ENCODE peak calls at places on chromosomes 6 and 20, in nine cellular contexts. One of them, this sample, is unnamed.

GRCh38 chr6:35258858-35259193 is 709 bp upstream of the ZNF76 start:
- DNase-seq in GM20000: no peak
- DNase-seq in HCT116: peak; percentile 32
- DNase-seq in fibroblast of the aortic adventitia: peak; percentile 58
- DNase-seq in omental fat pad: no peak
- DNase-seq in activated B cell treated with CpG ODN at 0.5 μM for 24 hours: no peak
- DNase-seq in uterus: no peak
- DNase-seq in nephron progenitor cell: no peak
- DNase-seq in endothelial cell of umbilical vein: no peak
- DNase-seq in this sample: no peak

GRCh38 chr20:41387433-41387832 is 20.8 kb upstream of the EMILIN3 start:
- DNase-seq in GM20000: no peak
- DNase-seq in HCT116: no peak
- DNase-seq in fibroblast of the aortic adventitia: no peak
- DNase-seq in omental fat pad: no peak
- DNase-seq in activated B cell treated with CpG ODN at 0.5 μM for 24 hours: no peak
- DNase-seq in uterus: no peak
- DNase-seq in nephron progenitor cell: peak; percentile 52
- DNase-seq in endothelial cell of umbilical vein: no peak
- DNase-seq in this sample: no peak

GRCh38 chr20:20567712-20568111 is 144.7 kb downstream of the RALGAPA2 start:
- DNase-seq in GM20000: no peak
- DNase-seq in HCT116: no peak
- DNase-seq in fibroblast of the aortic adventitia: no peak
- DNase-seq in omental fat pad: no peak
- DNase-seq in activated B cell treated with CpG ODN at 0.5 μM for 24 hours: no peak
- DNase-seq in uterus: no peak
- DNase-seq in nephron progenitor cell: no peak
- DNase-seq in endothelial cell of umbilical vein: no peak
- DNase-seq in this sample: no peak

GRCh38 chr20:53447271-53447670 is 146.4 kb downstream of the ZNF217 start:
- DNase-seq in GM20000: no peak
- DNase-seq in HCT116: no peak
- DNase-seq in fibroblast of the aortic adventitia: no peak
- DNase-seq in omental fat pad: no peak
- DNase-seq in activated B cell treated with CpG ODN at 0.5 μM for 24 hours: no peak
- DNase-seq in uterus: no peak
- DNase-seq in nephron progenitor cell: no peak
- DNase-seq in endothelial cell of umbilical vein: no peak
- DNase-seq in this sample: no peak

GRCh38 chr6:1766663-1767062 is 156.9 kb downstream of the FOXC1 start:
- DNase-seq in GM20000: no peak
- DNase-seq in HCT116: no peak
- DNase-seq in fibroblast of the aortic adventitia: peak; percentile 53
- DNase-seq in omental fat pad: peak; percentile 35
- DNase-seq in activated B cell treated with CpG ODN at 0.5 μM for 24 hours: no peak
- DNase-seq in uterus: peak; percentile 31
- DNase-seq in nephron progenitor cell: no peak
- DNase-seq in endothelial cell of umbilical vein: peak; percentile 71
- DNase-seq in this sample: no peak

GRCh38 chr20:8749101-8749500 is 319.8 kb upstream of the PLCB4 start:
- DNase-seq in GM20000: no peak
- DNase-seq in HCT116: no peak
- DNase-seq in fibroblast of the aortic adventitia: peak; percentile 60
- DNase-seq in omental fat pad: no peak
- DNase-seq in activated B cell treated with CpG ODN at 0.5 μM for 24 hours: no peak
- DNase-seq in uterus: no peak
- DNase-seq in nephron progenitor cell: no peak
- DNase-seq in endothelial cell of umbilical vein: no peak
- DNase-seq in this sample: no peak

GRCh38 chr20:36808317-36809257 is 35.0 kb upstream of the DSN1 start:
- DNase-seq in GM20000: peak; percentile 82
- DNase-seq in HCT116: peak; percentile 42
- DNase-seq in fibroblast of the aortic adventitia: peak; percentile 57
- DNase-seq in omental fat pad: peak; percentile 77
- DNase-seq in activated B cell treated with CpG ODN at 0.5 μM for 24 hours: peak; percentile 62
- DNase-seq in uterus: peak; percentile 42
- DNase-seq in nephron progenitor cell: peak; percentile 69
- DNase-seq in endothelial cell of umbilical vein: peak; percentile 36
- DNase-seq in this sample: no peak

GRCh38 chr6:155158044-155158843 is 105.6 kb upstream of the CLDN20 start:
- DNase-seq in GM20000: no peak
- DNase-seq in HCT116: no peak
- DNase-seq in fibroblast of the aortic adventitia: peak; percentile 56
- DNase-seq in omental fat pad: no peak
- DNase-seq in activated B cell treated with CpG ODN at 0.5 μM for 24 hours: no peak
- DNase-seq in uterus: no peak
- DNase-seq in nephron progenitor cell: no peak
- DNase-seq in endothelial cell of umbilical vein: peak; percentile 42
- DNase-seq in this sample: no peak

GRCh38 chr20:23668477-23668951 is 20.3 kb downstream of the CST4 start:
- DNase-seq in GM20000: peak; percentile 70
- DNase-seq in HCT116: peak; percentile 54
- DNase-seq in fibroblast of the aortic adventitia: peak; percentile 67
- DNase-seq in omental fat pad: peak; percentile 43
- DNase-seq in activated B cell treated with CpG ODN at 0.5 μM for 24 hours: no peak
- DNase-seq in uterus: peak; percentile 40
- DNase-seq in nephron progenitor cell: peak; percentile 69
- DNase-seq in endothelial cell of umbilical vein: peak; percentile 67
- DNase-seq in this sample: no peak

GRCh38 chr20:23664954-23665353 is 23.9 kb downstream of the CST4 start:
- DNase-seq in GM20000: no peak
- DNase-seq in HCT116: no peak
- DNase-seq in fibroblast of the aortic adventitia: no peak
- DNase-seq in omental fat pad: no peak
- DNase-seq in activated B cell treated with CpG ODN at 0.5 μM for 24 hours: no peak
- DNase-seq in uterus: no peak
- DNase-seq in nephron progenitor cell: no peak
- DNase-seq in endothelial cell of umbilical vein: no peak
- DNase-seq in this sample: no peak

GRCh38 chr20:23667666-23668065 is 21.2 kb downstream of the CST4 start:
- DNase-seq in GM20000: no peak
- DNase-seq in HCT116: no peak
- DNase-seq in fibroblast of the aortic adventitia: no peak
- DNase-seq in omental fat pad: no peak
- DNase-seq in activated B cell treated with CpG ODN at 0.5 μM for 24 hours: no peak
- DNase-seq in uterus: no peak
- DNase-seq in nephron progenitor cell: no peak
- DNase-seq in endothelial cell of umbilical vein: no peak
- DNase-seq in this sample: no peak

GRCh38 chr20:23666698-23667097 is 22.1 kb downstream of the CST4 start:
- DNase-seq in GM20000: no peak
- DNase-seq in HCT116: no peak
- DNase-seq in fibroblast of the aortic adventitia: no peak
- DNase-seq in omental fat pad: no peak
- DNase-seq in activated B cell treated with CpG ODN at 0.5 μM for 24 hours: no peak
- DNase-seq in uterus: no peak
- DNase-seq in nephron progenitor cell: no peak
- DNase-seq in endothelial cell of umbilical vein: no peak
- DNase-seq in this sample: no peak

DNA sequence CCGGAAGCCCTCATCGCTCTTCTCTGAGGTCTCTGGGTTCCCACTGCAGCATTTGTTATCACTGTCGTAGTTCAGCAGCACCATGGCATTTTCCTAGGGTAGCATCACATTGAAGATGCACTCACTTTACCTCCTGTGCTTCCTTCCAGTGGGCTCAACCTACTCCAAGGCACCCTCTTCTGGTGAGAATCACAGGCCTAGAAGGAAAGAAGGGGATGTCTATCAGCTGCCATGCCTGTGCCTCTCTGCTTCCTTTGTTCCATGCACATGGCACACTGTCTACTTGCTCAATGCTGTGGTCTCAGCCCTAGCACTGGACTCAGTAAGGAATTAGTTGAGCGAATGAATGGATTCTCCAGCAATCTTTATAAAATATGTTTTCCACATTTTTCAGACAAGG is 22.6 kb downstream of the CST4 start:
- DNase-seq in GM20000: no peak
- DNase-seq in HCT116: no peak
- DNase-seq in fibroblast of the aortic adventitia: peak; percentile 14
- DNase-seq in omental fat pad: no peak
- DNase-seq in activated B cell treated with CpG ODN at 0.5 μM for 24 hours: no peak
- DNase-seq in uterus: no peak
- DNase-seq in nephron progenitor cell: no peak
- DNase-seq in endothelial cell of umbilical vein: no peak
- DNase-seq in this sample: no peak
- TF ChIP-seq CTCF in GM20000: no peak
- TF ChIP-seq CTCF in HCT116: peak; percentile 8
- TF ChIP-seq CTCF in fibroblast of the aortic adventitia: peak; percentile 42
- TF ChIP-seq CTCF in omental fat pad: no peak
- TF ChIP-seq CTCF in activated B cell treated with CpG ODN at 0.5 μM for 24 hours: no peak
- TF ChIP-seq CTCF in uterus: no peak
- TF ChIP-seq CTCF in nephron progenitor cell: no peak
- TF ChIP-seq CTCF in endothelial cell of umbilical vein: no peak
- TF ChIP-seq CTCF in this sample: peak; percentile 30

DNA sequence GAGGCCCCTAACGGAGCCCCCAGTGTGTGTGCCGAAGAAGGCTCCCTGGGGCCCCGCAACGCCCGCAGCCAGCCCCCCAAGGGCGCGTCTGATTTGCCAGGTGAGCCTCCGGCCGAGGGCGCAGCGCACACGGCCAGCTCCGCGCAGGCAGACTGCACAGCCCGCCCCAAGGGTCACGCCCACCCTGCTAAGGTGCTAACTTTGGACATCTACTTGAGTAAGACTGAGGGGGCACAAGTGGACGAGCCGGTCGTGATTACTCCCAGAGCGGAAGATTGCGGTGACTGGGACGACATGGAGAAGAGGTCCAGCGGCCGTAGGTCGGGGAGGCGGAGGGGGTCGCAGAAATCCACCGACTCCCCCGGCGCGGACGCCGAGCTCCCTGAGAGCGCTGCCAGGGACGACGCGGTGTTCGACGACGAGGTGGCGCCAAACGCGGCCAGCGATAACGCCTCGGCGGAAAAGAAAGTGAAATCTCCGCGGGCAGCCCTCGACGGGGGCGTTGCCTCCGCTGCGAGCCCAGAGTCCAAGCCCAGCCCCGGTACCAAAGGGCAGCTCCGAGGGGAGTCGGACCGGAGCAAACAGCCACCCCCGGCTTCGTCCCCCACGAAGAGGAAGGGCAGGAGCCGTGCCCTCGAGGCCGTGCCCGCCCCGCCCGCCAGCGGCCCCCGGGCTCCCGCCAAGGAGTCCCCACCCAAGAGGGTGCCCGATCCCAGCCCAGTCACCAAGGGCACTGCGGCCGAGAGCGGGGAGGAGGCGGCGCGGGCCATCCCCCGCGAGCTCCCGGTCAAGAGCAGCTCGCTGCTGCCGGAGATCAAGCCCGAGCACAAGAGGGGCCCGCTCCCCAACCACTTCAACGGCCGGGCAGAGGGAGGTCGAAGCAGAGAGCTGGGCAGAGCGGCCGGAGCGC is 117.0 kb downstream of the RTN4IP1 start:
- DNase-seq in GM20000: peak; percentile 86
- DNase-seq in HCT116: no peak
- DNase-seq in fibroblast of the aortic adventitia: peak; percentile 59
- DNase-seq in omental fat pad: no peak
- DNase-seq in activated B cell treated with CpG ODN at 0.5 μM for 24 hours: peak; percentile 79
- DNase-seq in uterus: peak; percentile 47
- DNase-seq in nephron progenitor cell: peak; percentile 56
- DNase-seq in endothelial cell of umbilical vein: peak; percentile 71
- DNase-seq in this sample: no peak
- TF ChIP-seq CTCF in GM20000: peak; percentile 48
- TF ChIP-seq CTCF in HCT116: peak; percentile 5
- TF ChIP-seq CTCF in fibroblast of the aortic adventitia: peak; percentile 40
- TF ChIP-seq CTCF in omental fat pad: no peak
- TF ChIP-seq CTCF in activated B cell treated with CpG ODN at 0.5 μM for 24 hours: no peak
- TF ChIP-seq CTCF in uterus: no peak
- TF ChIP-seq CTCF in nephron progenitor cell: no peak
- TF ChIP-seq CTCF in endothelial cell of umbilical vein: peak; percentile 52
- TF ChIP-seq CTCF in this sample: peak; percentile 38

GRCh38 chr6:166459906-166460305 is 77.2 kb upstream of the MPC1 start:
- DNase-seq in GM20000: no peak
- DNase-seq in HCT116: no peak
- DNase-seq in fibroblast of the aortic adventitia: no peak
- DNase-seq in omental fat pad: no peak
- DNase-seq in activated B cell treated with CpG ODN at 0.5 μM for 24 hours: no peak
- DNase-seq in uterus: peak; percentile 6
- DNase-seq in nephron progenitor cell: no peak
- DNase-seq in endothelial cell of umbilical vein: no peak
- DNase-seq in this sample: no peak

GRCh38 chr6:166459272-166459671 is 76.5 kb upstream of the MPC1 start:
- DNase-seq in GM20000: no peak
- DNase-seq in HCT116: no peak
- DNase-seq in fibroblast of the aortic adventitia: no peak
- DNase-seq in omental fat pad: no peak
- DNase-seq in activated B cell treated with CpG ODN at 0.5 μM for 24 hours: no peak
- DNase-seq in uterus: no peak
- DNase-seq in nephron progenitor cell: no peak
- DNase-seq in endothelial cell of umbilical vein: no peak
- DNase-seq in this sample: no peak

GRCh38 chr6:166453651-166454050 is 70.9 kb upstream of the MPC1 start:
- DNase-seq in GM20000: no peak
- DNase-seq in HCT116: no peak
- DNase-seq in fibroblast of the aortic adventitia: no peak
- DNase-seq in omental fat pad: no peak
- DNase-seq in activated B cell treated with CpG ODN at 0.5 μM for 24 hours: no peak
- DNase-seq in uterus: no peak
- DNase-seq in nephron progenitor cell: no peak
- DNase-seq in endothelial cell of umbilical vein: no peak
- DNase-seq in this sample: no peak

GRCh38 chr6:166454692-166455515 is 72.2 kb upstream of the MPC1 start:
- DNase-seq in GM20000: no peak
- DNase-seq in HCT116: no peak
- DNase-seq in fibroblast of the aortic adventitia: no peak
- DNase-seq in omental fat pad: no peak
- DNase-seq in activated B cell treated with CpG ODN at 0.5 μM for 24 hours: no peak
- DNase-seq in uterus: no peak
- DNase-seq in nephron progenitor cell: no peak
- DNase-seq in endothelial cell of umbilical vein: no peak
- DNase-seq in this sample: no peak

DNA sequence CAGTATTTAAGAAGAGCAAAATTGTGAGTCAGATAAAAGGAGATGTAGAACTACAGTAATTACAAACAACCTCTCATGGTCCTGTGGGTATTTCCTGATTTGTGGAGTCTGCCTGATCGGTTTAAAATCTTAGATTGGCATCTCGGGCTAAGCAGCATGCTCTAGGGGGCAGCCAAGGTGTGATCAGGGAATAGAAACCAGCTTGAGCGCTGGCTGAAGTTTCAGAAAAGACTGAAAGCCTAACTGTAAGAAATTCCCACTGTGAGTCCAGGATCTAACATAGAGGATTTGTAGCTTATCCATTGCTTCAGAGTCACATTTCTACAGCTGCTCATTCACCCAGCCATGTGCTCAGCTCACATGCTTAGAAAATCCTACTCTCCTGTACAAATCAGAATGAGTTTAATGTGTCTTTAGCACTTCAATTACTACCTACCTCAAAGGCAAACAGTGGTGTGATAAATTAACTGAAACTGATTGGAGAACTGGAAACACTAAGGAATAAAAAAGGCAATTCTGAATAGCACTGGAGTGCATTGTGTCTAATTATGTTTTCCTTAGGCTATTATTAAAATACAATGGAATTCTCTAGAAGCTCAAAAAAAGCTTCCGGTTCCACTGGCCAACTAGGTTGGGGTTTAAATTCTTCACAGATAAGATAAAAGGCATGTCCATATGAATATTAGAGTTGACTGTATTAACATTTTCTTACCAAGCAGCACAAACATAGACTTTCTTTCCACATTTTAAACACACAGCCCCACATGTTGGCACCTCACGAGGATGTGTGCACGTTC is 73.8 kb upstream of the MPC1 start:
- DNase-seq in GM20000: peak; percentile 41
- DNase-seq in HCT116: no peak
- DNase-seq in fibroblast of the aortic adventitia: peak; percentile 59
- DNase-seq in omental fat pad: no peak
- DNase-seq in activated B cell treated with CpG ODN at 0.5 μM for 24 hours: no peak
- DNase-seq in uterus: peak; percentile 18
- DNase-seq in nephron progenitor cell: no peak
- DNase-seq in endothelial cell of umbilical vein: peak; percentile 68
- DNase-seq in this sample: no peak
- TF ChIP-seq CTCF in GM20000: peak; percentile 21
- TF ChIP-seq CTCF in HCT116: peak; percentile 34
- TF ChIP-seq CTCF in fibroblast of the aortic adventitia: peak; percentile 34
- TF ChIP-seq CTCF in omental fat pad: no peak
- TF ChIP-seq CTCF in activated B cell treated with CpG ODN at 0.5 μM for 24 hours: no peak
- TF ChIP-seq CTCF in uterus: peak; percentile 22
- TF ChIP-seq CTCF in nephron progenitor cell: no peak
- TF ChIP-seq CTCF in endothelial cell of umbilical vein: peak; percentile 34
- TF ChIP-seq CTCF in this sample: peak; percentile 43

GRCh38 chr6:74096329-74096728 is 400.3 kb downstream of the CD109 start:
- DNase-seq in GM20000: no peak
- DNase-seq in HCT116: no peak
- DNase-seq in fibroblast of the aortic adventitia: no peak
- DNase-seq in omental fat pad: no peak
- DNase-seq in activated B cell treated with CpG ODN at 0.5 μM for 24 hours: no peak
- DNase-seq in uterus: no peak
- DNase-seq in nephron progenitor cell: no peak
- DNase-seq in endothelial cell of umbilical vein: no peak
- DNase-seq in this sample: no peak
- TF ChIP-seq CTCF in GM20000: no peak
- TF ChIP-seq CTCF in HCT116: no peak
- TF ChIP-seq CTCF in fibroblast of the aortic adventitia: no peak
- TF ChIP-seq CTCF in omental fat pad: no peak
- TF ChIP-seq CTCF in activated B cell treated with CpG ODN at 0.5 μM for 24 hours: no peak
- TF ChIP-seq CTCF in uterus: no peak
- TF ChIP-seq CTCF in nephron progenitor cell: no peak
- TF ChIP-seq CTCF in endothelial cell of umbilical vein: no peak
- TF ChIP-seq CTCF in this sample: no peak

This sample was measured in osteocyte.